ENCODE peak calls at places on chromosomes 16 and 17, in six cellular contexts. One of them, this sample, is unnamed.
A peak's percentile ranks its signal among the peaks of the same experiment; 100 is the strongest.

GRCh38 chr17:17419621-17420020 is 57.2 kb upstream of the MED9 start:
- DNase-seq in mesenchymal stem cell: no peak
- DNase-seq in H9: no peak
- DNase-seq in IMR-90: no peak
- DNase-seq in neuronal stem cell: no peak
- DNase-seq in mesendoderm: no peak
- DNase-seq in this sample: no peak

GRCh38 chr17:489758-490329 is 137.2 kb upstream of the RPH3AL start:
- DNase-seq in H9: peak; percentile 62
- DNase-seq in neuronal stem cell: peak; percentile 45
- DNase-seq in mesendoderm: peak; percentile 61
- DNase-seq in mesenchymal stem cell: peak; percentile 66
- DNase-seq in IMR-90: peak; percentile 44
- DNase-seq in this sample: no peak

GRCh38 chr17:15440347-15440746 is 27.1 kb downstream of the CDRT4 start:
- DNase-seq in mesendoderm: no peak
- DNase-seq in IMR-90: no peak
- DNase-seq in neuronal stem cell: no peak
- DNase-seq in H9: no peak
- DNase-seq in mesenchymal stem cell: no peak
- DNase-seq in this sample: no peak

GRCh38 chr16:58098207-58099096 is 30.7 kb downstream of the CFAP20 start:
- DNase-seq in neuronal stem cell: no peak
- DNase-seq in IMR-90: peak; percentile 22
- DNase-seq in mesenchymal stem cell: no peak
- DNase-seq in H9: no peak
- DNase-seq in mesendoderm: peak; percentile 51
- DNase-seq in this sample: no peak

GRCh38 chr17:44177641-44178040 is 7.1 kb downstream of the ASB16 start:
- DNase-seq in neuronal stem cell: no peak
- DNase-seq in mesenchymal stem cell: no peak
- DNase-seq in mesendoderm: no peak
- DNase-seq in IMR-90: no peak
- DNase-seq in H9: no peak
- DNase-seq in this sample: no peak

GRCh38 chr17:66670211-66670610 is 164.7 kb upstream of the CACNG5 start:
- DNase-seq in mesenchymal stem cell: no peak
- DNase-seq in mesendoderm: no peak
- DNase-seq in neuronal stem cell: no peak
- DNase-seq in H9: no peak
- DNase-seq in IMR-90: no peak
- DNase-seq in this sample: no peak

GRCh38 chr17:80289631-80290030 is 29.0 kb downstream of the RNF213 start:
- DNase-seq in IMR-90: no peak
- DNase-seq in neuronal stem cell: no peak
- DNase-seq in H9: no peak
- DNase-seq in mesenchymal stem cell: no peak
- DNase-seq in mesendoderm: no peak
- DNase-seq in this sample: no peak

GRCh38 chr17:5237541-5238016 is 2.9 kb upstream of the SCIMP start:
- DNase-seq in H9: peak; percentile 90
- DNase-seq in mesenchymal stem cell: peak; percentile 46
- DNase-seq in IMR-90: peak; percentile 50
- DNase-seq in neuronal stem cell: peak; percentile 37
- DNase-seq in mesendoderm: peak; percentile 88
- DNase-seq in this sample: peak; percentile 46

GRCh38 chr17:3963214-3964201 is 729 bp downstream of the ATP2A3 start:
- DNase-seq in H9: no peak
- DNase-seq in neuronal stem cell: no peak
- DNase-seq in IMR-90: no peak
- DNase-seq in mesendoderm: no peak
- DNase-seq in mesenchymal stem cell: no peak
- DNase-seq in this sample: no peak

GRCh38 chr17:82008258-82008940 is 14.3 kb downstream of the CENPX start:
- DNase-seq in IMR-90: no peak
- DNase-seq in H9: no peak
- DNase-seq in mesenchymal stem cell: no peak
- DNase-seq in mesendoderm: no peak
- DNase-seq in neuronal stem cell: no peak
- DNase-seq in this sample: no peak

GRCh38 chr17:46772013-46772878 is 46.2 kb downstream of the WNT3 start:
- DNase-seq in mesendoderm: peak; percentile 95
- DNase-seq in neuronal stem cell: peak; percentile 59
- DNase-seq in mesenchymal stem cell: peak; percentile 32
- DNase-seq in H9: peak; percentile 97
- DNase-seq in IMR-90: no peak
- DNase-seq in this sample: peak; percentile 86

GRCh38 chr16:65889533-65889966 is 476.9 kb upstream of the CDH5 start:
- DNase-seq in H9: no peak
- DNase-seq in neuronal stem cell: no peak
- DNase-seq in mesenchymal stem cell: no peak
- DNase-seq in IMR-90: peak; percentile 7
- DNase-seq in mesendoderm: no peak
- DNase-seq in this sample: no peak

GRCh38 chr17:29807520-29808361 is 122.3 kb downstream of the SSH2 start:
- DNase-seq in mesenchymal stem cell: peak; percentile 75
- DNase-seq in IMR-90: peak; percentile 74
- DNase-seq in H9: peak; percentile 50
- DNase-seq in mesendoderm: peak; percentile 61
- DNase-seq in neuronal stem cell: peak; percentile 33
- DNase-seq in this sample: peak; percentile 72

GRCh38 chr17:2266045-2266864 is 37.3 kb downstream of the SMG6 start:
- DNase-seq in H9: no peak
- DNase-seq in neuronal stem cell: no peak
- DNase-seq in mesendoderm: no peak
- DNase-seq in mesenchymal stem cell: peak; percentile 44
- DNase-seq in IMR-90: no peak
- DNase-seq in this sample: no peak

GRCh38 chr17:80986816-80987480 is 4.7 kb upstream of the CHMP6 start:
- DNase-seq in IMR-90: no peak
- DNase-seq in mesenchymal stem cell: no peak
- DNase-seq in mesendoderm: no peak
- DNase-seq in neuronal stem cell: no peak
- DNase-seq in H9: no peak
- DNase-seq in this sample: no peak

GRCh38 chr17:16909887-16910286 is 62.0 kb downstream of the TNFRSF13B start:
- DNase-seq in IMR-90: no peak
- DNase-seq in mesendoderm: no peak
- DNase-seq in H9: peak; percentile 15
- DNase-seq in neuronal stem cell: no peak
- DNase-seq in mesenchymal stem cell: no peak
- DNase-seq in this sample: no peak

GRCh38 chr17:77556408-77557068 is 402.0 kb upstream of the TNRC6C start:
- DNase-seq in mesendoderm: no peak
- DNase-seq in neuronal stem cell: no peak
- DNase-seq in IMR-90: no peak
- DNase-seq in H9: no peak
- DNase-seq in mesenchymal stem cell: no peak
- DNase-seq in this sample: no peak

GRCh38 chr17:1170739-1171138 is 9.0 kb downstream of the ABR start:
- DNase-seq in IMR-90: no peak
- DNase-seq in H9: no peak
- DNase-seq in neuronal stem cell: no peak
- DNase-seq in mesendoderm: no peak
- DNase-seq in mesenchymal stem cell: no peak
- DNase-seq in this sample: no peak

DNA sequence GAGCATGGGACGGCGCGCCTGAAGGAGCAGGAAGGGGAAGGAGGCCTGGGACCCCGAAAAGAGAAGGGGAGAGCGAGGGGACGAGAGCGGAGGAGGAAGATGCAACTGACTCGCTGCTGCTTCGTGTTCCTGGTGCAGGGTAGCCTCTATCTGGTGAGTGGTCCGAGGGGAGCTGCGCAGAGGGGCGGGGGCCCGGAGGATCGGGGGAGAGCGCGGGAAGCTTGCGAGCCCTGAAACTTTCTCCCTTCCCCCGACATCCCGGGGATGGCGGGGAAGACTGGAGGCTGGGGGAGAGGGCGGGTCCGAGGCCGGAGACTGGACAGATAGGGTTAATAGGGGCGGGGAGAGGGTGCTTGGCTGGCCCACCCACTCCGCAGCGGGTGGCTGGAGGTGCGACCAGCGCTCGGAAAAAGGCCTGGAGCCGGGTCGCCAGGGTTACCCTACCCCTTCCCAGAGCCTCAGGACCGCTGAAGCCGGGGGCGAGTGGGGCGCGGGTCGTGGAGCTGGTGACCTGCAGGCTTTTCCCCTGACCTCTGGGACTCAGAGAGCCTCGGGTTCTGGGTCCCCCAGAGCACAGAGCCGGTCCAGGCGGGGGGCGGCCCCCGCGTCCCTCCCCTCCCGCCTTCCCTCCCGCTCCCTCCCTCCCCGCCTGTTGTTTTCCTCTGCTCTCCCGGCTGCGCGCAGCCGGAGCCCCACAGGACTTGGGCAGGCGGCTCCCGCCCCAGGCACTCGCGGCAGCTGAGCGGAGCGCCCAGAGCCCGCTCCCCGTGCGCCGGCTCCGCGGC is 642 bp downstream of the NXPH3 start:
- DNase-seq in IMR-90: peak; percentile 24
- DNase-seq in neuronal stem cell: peak; percentile 61
- DNase-seq in mesendoderm: peak; percentile 76
- DNase-seq in H9: peak; percentile 91
- DNase-seq in mesenchymal stem cell: peak; percentile 40
- DNase-seq in this sample: peak; percentile 87
- H3K18ac ChIP-seq in IMR-90: no peak overlapping the region
- H3K18ac ChIP-seq in neuronal stem cell: peak overlapping the region; percentile 99
- H3K18ac ChIP-seq in mesendoderm: peak overlapping the region; percentile 15
- H3K18ac ChIP-seq in H9: no peak overlapping the region
- H3K18ac ChIP-seq in mesenchymal stem cell: no peak overlapping the region
- H3K18ac ChIP-seq in this sample: peak overlapping the region; percentile 52

GRCh38 chr16:31875112-31875803 is 1.7 kb downstream of the ZNF267 start:
- DNase-seq in mesenchymal stem cell: peak; percentile 81
- DNase-seq in IMR-90: peak; percentile 19
- DNase-seq in H9: no peak
- DNase-seq in neuronal stem cell: no peak
- DNase-seq in mesendoderm: peak; percentile 15
- DNase-seq in this sample: no peak
- H3K4ac ChIP-seq in mesenchymal stem cell: no peak overlapping the region
- H3K4ac ChIP-seq in IMR-90: no peak overlapping the region
- H3K4ac ChIP-seq in H9: no peak overlapping the region
- H3K4ac ChIP-seq in neuronal stem cell: no peak overlapping the region
- H3K4ac ChIP-seq in mesendoderm: no peak overlapping the region
- H3K4ac ChIP-seq in this sample: no peak overlapping the region

GRCh38 chr16:87854907-87855683 is 14.2 kb downstream of the SLC7A5 start:
- DNase-seq in mesenchymal stem cell: no peak
- DNase-seq in neuronal stem cell: no peak
- DNase-seq in mesendoderm: no peak
- DNase-seq in H9: no peak
- DNase-seq in IMR-90: no peak
- DNase-seq in this sample: no peak

GRCh38 chr16:87856796-87857228 is 12.5 kb downstream of the SLC7A5 start:
- DNase-seq in H9: no peak
- DNase-seq in IMR-90: no peak
- DNase-seq in mesendoderm: no peak
- DNase-seq in mesenchymal stem cell: no peak
- DNase-seq in neuronal stem cell: no peak
- DNase-seq in this sample: no peak

GRCh38 chr16:87855852-87856715 is 13.2 kb downstream of the SLC7A5 start:
- DNase-seq in IMR-90: peak; percentile 56
- DNase-seq in neuronal stem cell: no peak
- DNase-seq in mesenchymal stem cell: peak; percentile 88
- DNase-seq in H9: no peak
- DNase-seq in mesendoderm: no peak
- DNase-seq in this sample: no peak

GRCh38 chr16:87864331-87864989 is 4.8 kb downstream of the SLC7A5 start:
- DNase-seq in mesenchymal stem cell: no peak
- DNase-seq in H9: no peak
- DNase-seq in neuronal stem cell: no peak
- DNase-seq in IMR-90: peak; percentile 55
- DNase-seq in mesendoderm: no peak
- DNase-seq in this sample: no peak

GRCh38 chr16:87860553-87861299 is 8.6 kb downstream of the SLC7A5 start:
- DNase-seq in neuronal stem cell: no peak
- DNase-seq in IMR-90: peak; percentile 78
- DNase-seq in H9: no peak
- DNase-seq in mesendoderm: no peak
- DNase-seq in mesenchymal stem cell: peak; percentile 91
- DNase-seq in this sample: no peak
- H3K18ac ChIP-seq in neuronal stem cell: peak overlapping the region; percentile 48
- H3K18ac ChIP-seq in IMR-90: peak overlapping the region; percentile 33
- H3K18ac ChIP-seq in H9: no peak overlapping the region
- H3K18ac ChIP-seq in mesendoderm: no peak overlapping the region
- H3K18ac ChIP-seq in mesenchymal stem cell: peak overlapping the region; percentile 94
- H3K18ac ChIP-seq in this sample: no peak overlapping the region

GRCh38 chr17:60615840-60616239 is 15.8 kb downstream of the PPM1D start:
- DNase-seq in neuronal stem cell: no peak
- DNase-seq in mesendoderm: no peak
- DNase-seq in H9: no peak
- DNase-seq in mesenchymal stem cell: no peak
- DNase-seq in IMR-90: no peak
- DNase-seq in this sample: no peak

GRCh38 chr17:60615108-60615507 is 15.1 kb downstream of the PPM1D start:
- DNase-seq in IMR-90: no peak
- DNase-seq in H9: no peak
- DNase-seq in mesendoderm: no peak
- DNase-seq in neuronal stem cell: no peak
- DNase-seq in mesenchymal stem cell: no peak
- DNase-seq in this sample: peak; percentile 26

GRCh38 chr17:60610481-60610880 is 10.5 kb downstream of the PPM1D start:
- DNase-seq in IMR-90: no peak
- DNase-seq in H9: no peak
- DNase-seq in mesendoderm: no peak
- DNase-seq in mesenchymal stem cell: peak; percentile 46
- DNase-seq in neuronal stem cell: no peak
- DNase-seq in this sample: no peak

GRCh38 chr17:60618080-60618479 is 18.1 kb downstream of the PPM1D start:
- DNase-seq in mesenchymal stem cell: no peak
- DNase-seq in H9: no peak
- DNase-seq in mesendoderm: no peak
- DNase-seq in neuronal stem cell: no peak
- DNase-seq in IMR-90: no peak
- DNase-seq in this sample: no peak

DNA sequence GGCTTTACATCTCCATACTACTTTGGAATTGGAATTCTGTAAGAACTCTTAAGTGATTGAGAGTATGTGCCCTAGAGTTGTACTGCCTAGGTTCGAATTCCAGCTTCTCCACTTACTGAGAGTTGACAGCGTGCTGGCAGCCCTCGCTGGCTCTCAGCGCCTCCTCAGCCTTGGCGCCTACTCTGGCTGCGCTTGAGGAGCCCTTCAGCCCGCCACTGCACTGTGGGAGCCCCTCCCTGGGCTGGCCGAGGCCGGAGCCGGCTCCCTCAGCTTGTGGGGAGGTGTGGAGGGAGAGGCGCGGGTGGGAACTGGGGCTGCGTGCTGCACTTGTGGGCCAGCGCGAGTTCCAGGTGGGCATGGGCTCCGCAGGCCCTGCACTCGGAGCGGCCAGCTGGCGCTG is 13.3 kb downstream of the PPM1D start:
- DNase-seq in H9: no peak
- DNase-seq in mesenchymal stem cell: no peak
- DNase-seq in IMR-90: no peak
- DNase-seq in neuronal stem cell: no peak
- DNase-seq in mesendoderm: no peak
- DNase-seq in this sample: no peak
- H3K4ac ChIP-seq in H9: no peak overlapping the region
- H3K4ac ChIP-seq in mesenchymal stem cell: no peak overlapping the region
- H3K4ac ChIP-seq in IMR-90: no peak overlapping the region
- H3K4ac ChIP-seq in neuronal stem cell: no peak overlapping the region
- H3K4ac ChIP-seq in mesendoderm: no peak overlapping the region
- H3K4ac ChIP-seq in this sample: no peak overlapping the region

GRCh38 chr16:78505544-78506371 is 406.3 kb downstream of the WWOX start:
- DNase-seq in H9: peak; percentile 53
- DNase-seq in neuronal stem cell: no peak
- DNase-seq in mesendoderm: peak; percentile 16
- DNase-seq in IMR-90: no peak
- DNase-seq in mesenchymal stem cell: no peak
- DNase-seq in this sample: peak; percentile 49
- H3K18ac ChIP-seq in H9: no peak overlapping the region
- H3K18ac ChIP-seq in neuronal stem cell: peak overlapping the region; percentile 15
- H3K18ac ChIP-seq in mesendoderm: no peak overlapping the region
- H3K18ac ChIP-seq in IMR-90: no peak overlapping the region
- H3K18ac ChIP-seq in mesenchymal stem cell: peak overlapping the region; percentile 41
- H3K18ac ChIP-seq in this sample: no peak overlapping the region

This sample was measured in H1.